ENCODE peak calls at places on chromosomes 5 and 9, in four cellular contexts. One of them, this sample, is unnamed. For H3K4me1, the result is how much of the 10 kb centered on the place peaks cover.

GRCh38 chr5:149895416-149896345 is 48.9 kb downstream of the PDE6A start:
- DNase-seq in CD4-positive, CD25-positive, alpha-beta regulatory T cell: no peak
- DNase-seq in DND-41: no peak
- DNase-seq in fibroblast of lung: peak
- DNase-seq in this sample: no peak

GRCh38 chr5:368162-369084 is 46.9 kb downstream of the AHRR start:
- DNase-seq in CD4-positive, CD25-positive, alpha-beta regulatory T cell: peak
- DNase-seq in DND-41: no peak
- DNase-seq in fibroblast of lung: peak
- DNase-seq in this sample: no peak

GRCh38 chr5:145484195-145484594 is 350.9 kb downstream of the PRELID2 start:
- DNase-seq in fibroblast of lung: peak
- DNase-seq in DND-41: no peak
- DNase-seq in CD4-positive, CD25-positive, alpha-beta regulatory T cell: no peak
- DNase-seq in this sample: no peak

GRCh38 chr5:142726188-142726731 is 40.4 kb upstream of the FGF1 start:
- DNase-seq in DND-41: no peak
- DNase-seq in CD4-positive, CD25-positive, alpha-beta regulatory T cell: no peak
- DNase-seq in fibroblast of lung: peak
- DNase-seq in this sample: no peak

GRCh38 chr5:123182072-123182471 is 93.0 kb downstream of the PRDM6 start:
- DNase-seq in CD4-positive, CD25-positive, alpha-beta regulatory T cell: no peak
- DNase-seq in fibroblast of lung: no peak
- DNase-seq in DND-41: no peak
- DNase-seq in this sample: no peak

GRCh38 chr5:80569961-80570786 is at the start of gene ANKRD34B:
- DNase-seq in DND-41: no peak
- DNase-seq in fibroblast of lung: peak
- DNase-seq in CD4-positive, CD25-positive, alpha-beta regulatory T cell: peak
- DNase-seq in this sample: no peak

GRCh38 chr9:137647096-137647709 is 28.4 kb downstream of the EHMT1 start:
- DNase-seq in fibroblast of lung: no peak
- DNase-seq in CD4-positive, CD25-positive, alpha-beta regulatory T cell: peak
- DNase-seq in DND-41: no peak
- DNase-seq in this sample: no peak

GRCh38 chr5:136018814-136019777 is 9.7 kb upstream of the TGFBI start:
- DNase-seq in DND-41: no peak
- DNase-seq in CD4-positive, CD25-positive, alpha-beta regulatory T cell: no peak
- DNase-seq in fibroblast of lung: peak
- DNase-seq in this sample: no peak

GRCh38 chr5:45695680-45696093 is 493 bp downstream of the HCN1 start:
- DNase-seq in DND-41: no peak
- DNase-seq in CD4-positive, CD25-positive, alpha-beta regulatory T cell: no peak
- DNase-seq in fibroblast of lung: no peak
- DNase-seq in this sample: no peak

DNA sequence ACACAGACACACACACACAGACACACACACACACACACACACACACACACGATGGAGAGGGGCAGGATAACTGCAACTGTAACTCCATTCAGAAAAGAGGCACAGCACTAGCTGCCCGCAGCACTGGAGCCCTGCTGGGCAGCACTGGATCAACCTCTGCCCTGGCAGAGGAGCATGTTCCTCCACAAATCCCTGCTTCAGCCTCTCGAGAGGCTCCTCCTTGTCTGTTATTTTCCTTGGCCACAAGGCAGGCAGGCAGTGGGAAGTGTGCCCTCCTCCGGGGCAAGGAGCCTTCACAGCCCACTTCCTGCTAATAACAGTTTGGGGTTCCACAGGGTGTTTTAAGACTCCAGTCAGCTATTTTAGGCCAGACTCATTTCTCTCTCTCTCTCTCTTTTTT is 11.8 kb downstream of the FXN start:
- DNase-seq in CD4-positive, CD25-positive, alpha-beta regulatory T cell: no peak
- DNase-seq in DND-41: no peak
- DNase-seq in fibroblast of lung: no peak
- DNase-seq in this sample: no peak
- H3K4me1 ChIP-seq in CD4-positive, CD25-positive, alpha-beta regulatory T cell: under half
- H3K4me1 ChIP-seq in DND-41: under half
- H3K4me1 ChIP-seq in fibroblast of lung: under half
- H3K4me1 ChIP-seq in this sample: under half

GRCh38 chr9:70409800-70410199 is 4.7 kb downstream of the KLF9 start:
- DNase-seq in CD4-positive, CD25-positive, alpha-beta regulatory T cell: no peak
- DNase-seq in fibroblast of lung: no peak
- DNase-seq in DND-41: no peak
- DNase-seq in this sample: no peak

GRCh38 chr9:70409280-70409679 is 5.2 kb downstream of the KLF9 start:
- DNase-seq in DND-41: no peak
- DNase-seq in fibroblast of lung: no peak
- DNase-seq in CD4-positive, CD25-positive, alpha-beta regulatory T cell: no peak
- DNase-seq in this sample: no peak

GRCh38 chr9:70410368-70410767 is 4.1 kb downstream of the KLF9 start:
- DNase-seq in DND-41: no peak
- DNase-seq in CD4-positive, CD25-positive, alpha-beta regulatory T cell: peak
- DNase-seq in fibroblast of lung: peak
- DNase-seq in this sample: no peak

GRCh38 chr9:70407081-70407503 is 7.4 kb downstream of the KLF9 start:
- DNase-seq in CD4-positive, CD25-positive, alpha-beta regulatory T cell: no peak
- DNase-seq in DND-41: no peak
- DNase-seq in fibroblast of lung: peak
- DNase-seq in this sample: no peak

DNA sequence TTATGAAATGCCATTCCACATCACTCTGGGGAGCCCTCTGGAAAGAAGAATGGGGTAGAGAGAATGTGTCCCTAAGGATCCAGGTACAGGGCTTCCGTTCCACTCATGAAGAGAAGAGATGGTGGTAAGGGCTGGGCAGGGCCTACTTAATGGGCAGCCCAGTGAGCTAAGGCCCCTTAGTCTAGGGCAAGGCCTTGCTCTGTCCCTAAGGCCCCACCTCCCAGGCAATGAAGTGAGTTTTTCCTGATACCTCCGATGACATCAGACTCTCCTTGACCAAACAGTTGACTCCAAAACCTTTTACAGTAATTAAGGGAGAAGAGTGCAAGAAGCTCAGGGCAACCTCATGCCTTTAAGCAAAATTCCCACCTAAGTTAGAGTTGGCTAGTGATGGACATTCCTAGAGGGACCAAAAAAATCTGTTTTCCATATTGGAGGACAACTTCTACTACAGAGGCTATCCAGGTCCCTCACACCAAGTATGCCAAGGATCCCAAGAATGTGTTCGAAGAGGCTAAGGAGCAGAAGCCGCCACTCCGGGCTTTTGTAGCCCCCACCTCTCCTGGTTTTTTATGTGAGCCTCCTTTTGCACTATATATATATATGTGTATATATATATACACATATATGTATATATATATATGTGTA is 5.9 kb downstream of the KLF9 start:
- DNase-seq in DND-41: no peak
- DNase-seq in CD4-positive, CD25-positive, alpha-beta regulatory T cell: no peak
- DNase-seq in fibroblast of lung: peak
- DNase-seq in this sample: no peak
- H3K4me1 ChIP-seq in DND-41: under half
- H3K4me1 ChIP-seq in CD4-positive, CD25-positive, alpha-beta regulatory T cell: half or more
- H3K4me1 ChIP-seq in fibroblast of lung: under half
- H3K4me1 ChIP-seq in this sample: half or more

GRCh38 chr9:567128-567745 is 274.3 kb upstream of the DMRT1 start:
- DNase-seq in fibroblast of lung: no peak
- DNase-seq in DND-41: no peak
- DNase-seq in CD4-positive, CD25-positive, alpha-beta regulatory T cell: no peak
- DNase-seq in this sample: no peak
- H3K4me1 ChIP-seq in fibroblast of lung: under half
- H3K4me1 ChIP-seq in DND-41: under half
- H3K4me1 ChIP-seq in CD4-positive, CD25-positive, alpha-beta regulatory T cell: under half
- H3K4me1 ChIP-seq in this sample: under half

DNA sequence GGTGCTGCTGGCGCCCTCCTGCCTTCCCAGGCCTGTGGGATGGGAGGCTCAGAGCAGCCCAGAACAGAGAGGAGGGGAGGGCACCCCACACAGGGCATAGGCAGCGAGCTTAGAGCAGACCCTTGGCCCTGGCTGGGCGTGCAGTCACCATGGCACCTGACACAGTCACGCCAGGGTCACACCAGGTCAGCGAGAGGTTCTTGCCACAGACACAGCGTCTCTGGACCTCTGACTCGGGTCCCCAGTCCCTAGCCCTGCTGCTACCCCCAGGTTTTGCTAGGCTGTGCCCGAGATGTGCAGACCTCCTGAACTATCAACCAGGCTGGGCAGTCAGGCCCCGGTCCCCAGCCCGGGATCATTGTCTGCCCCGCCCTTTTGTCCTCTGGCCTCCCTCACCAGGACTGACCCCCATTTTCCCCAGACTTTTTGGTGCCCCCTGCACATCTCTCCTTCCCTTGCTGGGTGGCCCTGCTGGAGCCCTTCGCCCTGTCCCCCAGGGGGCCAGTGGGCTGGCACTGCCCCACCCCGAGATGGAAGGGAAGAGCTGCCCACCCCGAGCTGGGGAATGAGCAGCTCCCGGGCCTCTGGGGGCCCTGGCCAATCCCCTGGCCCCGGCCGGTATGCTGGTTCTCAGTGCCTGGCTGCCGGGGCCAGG is 24.5 kb upstream of the NOTCH1 start:
- DNase-seq in DND-41: no peak
- DNase-seq in CD4-positive, CD25-positive, alpha-beta regulatory T cell: no peak
- DNase-seq in fibroblast of lung: no peak
- DNase-seq in this sample: no peak
- H3K4me1 ChIP-seq in DND-41: under half
- H3K4me1 ChIP-seq in CD4-positive, CD25-positive, alpha-beta regulatory T cell: under half
- H3K4me1 ChIP-seq in fibroblast of lung: under half
- H3K4me1 ChIP-seq in this sample: under half

GRCh38 chr5:93188876-93189485 is 392.0 kb downstream of the NR2F1-AS1 start:
- DNase-seq in DND-41: no peak
- DNase-seq in fibroblast of lung: peak
- DNase-seq in CD4-positive, CD25-positive, alpha-beta regulatory T cell: no peak
- DNase-seq in this sample: no peak
- H3K4me1 ChIP-seq in DND-41: under half
- H3K4me1 ChIP-seq in fibroblast of lung: under half
- H3K4me1 ChIP-seq in CD4-positive, CD25-positive, alpha-beta regulatory T cell: under half
- H3K4me1 ChIP-seq in this sample: under half

GRCh38 chr5:55438931-55439477 is 95.8 kb downstream of the PLPP1 start:
- DNase-seq in CD4-positive, CD25-positive, alpha-beta regulatory T cell: no peak
- DNase-seq in fibroblast of lung: peak
- DNase-seq in DND-41: no peak
- DNase-seq in this sample: no peak
- H3K4me1 ChIP-seq in CD4-positive, CD25-positive, alpha-beta regulatory T cell: under half
- H3K4me1 ChIP-seq in fibroblast of lung: under half
- H3K4me1 ChIP-seq in DND-41: under half
- H3K4me1 ChIP-seq in this sample: under half

GRCh38 chr9:124278054-124278540 is 20.3 kb downstream of the NEK6 start:
- DNase-seq in fibroblast of lung: no peak
- DNase-seq in DND-41: no peak
- DNase-seq in CD4-positive, CD25-positive, alpha-beta regulatory T cell: peak
- DNase-seq in this sample: no peak

GRCh38 chr9:124279531-124280175 is 21.9 kb downstream of the NEK6 start:
- DNase-seq in fibroblast of lung: peak
- DNase-seq in CD4-positive, CD25-positive, alpha-beta regulatory T cell: no peak
- DNase-seq in DND-41: no peak
- DNase-seq in this sample: no peak

GRCh38 chr9:124274738-124275137 is 17.0 kb downstream of the NEK6 start:
- DNase-seq in fibroblast of lung: no peak
- DNase-seq in CD4-positive, CD25-positive, alpha-beta regulatory T cell: no peak
- DNase-seq in DND-41: no peak
- DNase-seq in this sample: no peak

GRCh38 chr9:124280176-124280691 is 22.5 kb downstream of the NEK6 start:
- DNase-seq in DND-41: no peak
- DNase-seq in fibroblast of lung: peak
- DNase-seq in CD4-positive, CD25-positive, alpha-beta regulatory T cell: no peak
- DNase-seq in this sample: no peak

DNA sequence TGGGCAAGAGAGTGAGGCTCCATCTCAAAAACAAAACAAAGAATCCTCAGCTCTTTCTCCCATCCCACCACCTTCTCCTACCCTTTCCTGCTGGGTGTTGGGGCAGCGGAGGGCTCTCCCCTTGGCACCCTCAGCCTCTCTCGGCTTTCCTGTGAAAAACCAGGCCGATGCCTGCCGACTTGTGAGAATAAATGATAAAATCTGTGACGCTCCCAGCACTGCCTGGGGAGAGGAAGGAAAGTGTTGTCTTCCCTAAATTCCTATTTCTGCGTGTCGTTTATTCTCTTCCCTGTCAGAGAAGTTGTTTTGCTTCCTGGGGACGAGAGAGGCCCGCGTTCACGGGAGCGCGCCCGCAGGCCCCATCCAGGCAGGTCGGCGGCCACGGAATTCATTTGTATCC is 19.7 kb downstream of the NEK6 start:
- DNase-seq in fibroblast of lung: no peak
- DNase-seq in DND-41: no peak
- DNase-seq in CD4-positive, CD25-positive, alpha-beta regulatory T cell: no peak
- DNase-seq in this sample: no peak
- H3K4me1 ChIP-seq in fibroblast of lung: under half
- H3K4me1 ChIP-seq in DND-41: under half
- H3K4me1 ChIP-seq in CD4-positive, CD25-positive, alpha-beta regulatory T cell: under half
- H3K4me1 ChIP-seq in this sample: under half

DNA sequence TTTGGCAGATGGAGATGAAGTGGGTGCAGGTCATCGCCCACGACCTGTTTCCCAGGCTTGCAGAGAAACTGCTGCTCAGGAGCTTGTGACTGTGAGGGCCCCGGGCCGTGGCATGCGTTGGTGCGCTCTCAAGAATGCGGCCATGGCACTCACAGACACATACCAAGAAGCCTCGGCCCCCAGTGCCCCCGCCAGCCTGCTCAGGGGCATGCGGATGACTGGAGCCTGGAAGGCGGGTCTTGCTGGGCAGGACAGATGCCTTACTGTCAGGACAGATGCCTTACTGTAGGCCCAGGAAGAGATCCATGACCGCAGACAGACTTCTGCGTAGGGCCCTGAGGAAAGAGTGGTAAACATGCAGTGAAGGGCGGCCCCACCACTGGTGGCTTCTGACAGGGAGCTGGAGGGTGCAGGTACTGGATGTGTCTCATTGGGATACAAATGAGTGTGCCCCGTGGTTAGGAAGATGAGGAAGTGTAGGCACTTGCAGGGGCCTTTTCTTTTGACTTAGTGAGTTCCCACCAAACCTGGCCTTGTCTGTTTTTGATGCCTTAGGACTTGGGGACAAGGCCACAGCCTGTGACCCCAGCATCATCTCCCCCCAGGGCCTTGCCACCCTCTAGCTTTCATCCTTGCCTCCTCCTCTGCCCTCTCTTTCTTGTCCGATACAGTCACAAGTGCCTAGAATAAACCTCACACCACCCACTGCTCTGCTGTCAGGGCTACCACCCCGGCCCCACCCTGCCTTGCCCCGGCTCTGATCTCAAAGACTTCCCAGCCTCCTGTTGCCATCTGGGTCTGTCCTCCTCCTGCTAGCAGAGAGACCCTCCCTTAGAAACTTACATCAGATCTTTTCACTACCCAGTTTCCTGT is 68.8 kb upstream of the ABL1 start:
- DNase-seq in fibroblast of lung: peak
- DNase-seq in DND-41: no peak
- DNase-seq in CD4-positive, CD25-positive, alpha-beta regulatory T cell: no peak
- DNase-seq in this sample: no peak
- H3K4me1 ChIP-seq in fibroblast of lung: under half
- H3K4me1 ChIP-seq in DND-41: under half
- H3K4me1 ChIP-seq in CD4-positive, CD25-positive, alpha-beta regulatory T cell: under half
- H3K4me1 ChIP-seq in this sample: under half